ENCODE peak calls at places on chromosomes 12 and 14, in eight cellular contexts. B is heart left ventricle, J is choroid plexus epithelial cell, K is cardiac muscle cell, R is fibroblast of mammary gland, E is GM06990, O is BJ, T is GM12865. G is an unnamed sample.

GRCh38 chr14:103693514-103693913 is 21.7 kb downstream of the XRCC3 start:
- DNase-seq in T (no peak), J (no peak), K (no peak), R (no peak), B (no peak), O (no peak), E (no peak), G (no peak)

GRCh38 chr12:95118138-95118787 is 44.8 kb upstream of the NR2C1 start:
- DNase-seq in E (no peak), J (peak), T (no peak), R (peak), B (no peak), K (peak), O (peak), G (no peak)

GRCh38 chr12:124764451-124764850 is 99.2 kb downstream of the SCARB1 start:
- DNase-seq in T (peak), O (no peak), K (peak), B (no peak), E (no peak), J (peak), R (peak), G (peak)

GRCh38 chr14:34472706-34473279 is 10.8 kb upstream of the SPTSSA start:
- DNase-seq in T (no peak), O (no peak), K (no peak), J (no peak), E (no peak), B (no peak), R (no peak), G (no peak)

GRCh38 chr12:15690320-15690719 is 98.9 kb downstream of the EPS8 start:
- DNase-seq in B (no peak), R (no peak), T (no peak), J (no peak), O (no peak), K (no peak), E (no peak), G (no peak)

GRCh38 chr14:63952933-63953437 is 100.2 kb downstream of the SYNE2 start:
- DNase-seq in O (no peak), E (no peak), R (peak), B (no peak), T (no peak), K (peak), J (no peak), G (no peak)

GRCh38 chr12:113479578-113480335 is 8.1 kb upstream of the LHX5 start:
- DNase-seq in E (no peak), R (peak), O (no peak), T (peak), B (peak), K (peak), J (peak), G (no peak)

GRCh38 chr12:1912580-1913376 is 5.7 kb downstream of the CACNA2D4 start:
- DNase-seq in R (no peak), O (no peak), B (no peak), T (no peak), K (no peak), E (no peak), J (no peak), G (no peak)

GRCh38 chr14:97977711-97978261 is 1180.6 kb downstream of the VRK1 start:
- DNase-seq in O (no peak), R (peak), E (peak), B (peak), T (no peak), K (peak), J (no peak), G (peak)

GRCh38 chr12:54173066-54173726 is 15.6 kb downstream of the SMUG1 start:
- DNase-seq in E (peak), B (no peak), T (no peak), O (no peak), J (peak), K (peak), R (peak), G (peak)

GRCh38 chr12:122747224-122748175 is 5.1 kb upstream of the DENR start:
- DNase-seq in O (no peak), R (no peak), T (no peak), E (no peak), J (no peak), K (no peak), B (no peak), G (no peak)

GRCh38 chr14:104087505-104087904 is 2.0 kb downstream of the ASPG start:
- DNase-seq in E (no peak), B (no peak), R (no peak), J (no peak), O (no peak), K (no peak), T (no peak), G (peak)

GRCh38 chr12:131121705-131122405 is 168.1 kb downstream of the ADGRD1 start:
- DNase-seq in K (no peak), T (no peak), B (no peak), J (no peak), E (no peak), O (no peak), R (no peak), G (no peak)

GRCh38 chr12:42023733-42024494 is 120.8 kb downstream of the GXYLT1 start:
- DNase-seq in J (peak), T (peak), B (peak), O (no peak), E (peak), K (peak), R (peak), G (peak)

GRCh38 chr14:34449819-34450541 is 12.1 kb downstream of the SPTSSA start:
- DNase-seq in T (no peak), B (no peak), K (no peak), R (no peak), O (no peak), J (no peak), E (no peak), G (no peak)

GRCh38 chr12:9148926-9149325 is 33.2 kb upstream of the A2M start:
- DNase-seq in E (no peak), O (no peak), J (no peak), B (no peak), T (no peak), R (peak), K (no peak), G (no peak)

GRCh38 chr12:109566424-109566823 is 6.9 kb downstream of the MMAB start:
- DNase-seq in J (no peak), B (no peak), O (no peak), R (no peak), K (no peak), T (no peak), E (no peak), G (no peak)

GRCh38 chr14:55705651-55706340 is 125.8 kb downstream of the KTN1 start:
- DNase-seq in R (no peak), J (no peak), O (no peak), B (no peak), E (no peak), K (no peak), T (no peak), G (no peak)

GRCh38 chr12:58920102-58920955 is at the start of gene LRIG3:
- DNase-seq in B (peak), J (peak), T (peak), K (peak), E (peak), R (peak), O (no peak), G (peak)

GRCh38 chr12:53791735-53792326 is 40.1 kb upstream of the CISTR start:
- DNase-seq in B (no peak), T (peak), K (no peak), E (no peak), R (peak), J (no peak), O (no peak), G (peak)

GRCh38 chr14:64764641-64765520 is 60.7 kb downstream of the PLEKHG3 start:
- DNase-seq in B (peak), O (no peak), J (peak), E (peak), R (peak), K (peak), T (peak), G (peak)

GRCh38 chr14:68043752-68044151 is 224.2 kb downstream of the RAD51B start:
- DNase-seq in K (no peak), J (no peak), B (no peak), R (no peak), T (no peak), E (no peak), O (no peak), G (no peak)

GRCh38 chr12:113092478-113093408 is 36.2 kb downstream of the DTX1 start:
- DNase-seq in K (peak), R (no peak), T (peak), J (peak), O (no peak), E (no peak), B (no peak), G (no peak)

GRCh38 chr12:51533799-51534198 is 57.2 kb upstream of the SCN8A start:
- DNase-seq in R (peak), B (no peak), T (no peak), K (peak), E (no peak), O (no peak), J (peak), G (no peak)

GRCh38 chr14:35631071-35631805 is 97.3 kb downstream of the INSM2 start:
- DNase-seq in R (no peak), K (no peak), B (no peak), J (peak), O (no peak), E (no peak), T (no peak), G (no peak)

GRCh38 chr12:77667101-77667500 is 163.6 kb upstream of the NAV3 start:
- DNase-seq in K (no peak), O (no peak), J (peak), B (no peak), E (no peak), T (no peak), R (peak), G (no peak)

GRCh38 chr14:88005978-88006851 is 1.3 kb downstream of the GPR65 start:
- DNase-seq in E (peak), K (no peak), R (peak), T (peak), J (no peak), B (no peak), O (no peak), G (no peak)

GRCh38 chr12:103924761-103925641 is 5.2 kb upstream of the HSP90B1 start:
- DNase-seq in O (peak), B (no peak), T (peak), R (peak), E (peak), J (peak), K (peak), G (peak)

GRCh38 chr12:103929909-103930786 is at the start of gene HSP90B1:
- DNase-seq in R (peak), E (peak), K (peak), T (peak), B (peak), J (peak), O (peak), G (peak)

GRCh38 chr12:103929051-103929908 is 930 bp upstream of the HSP90B1 start:
- DNase-seq in E (peak), B (peak), J (peak), O (no peak), T (peak), K (peak), R (peak), G (peak)

GRCh38 chr12:103930787-103931536 is 752 bp downstream of the HSP90B1 start:
- DNase-seq in E (peak), R (peak), B (peak), T (peak), K (peak), O (no peak), J (peak), G (peak)

DNA sequence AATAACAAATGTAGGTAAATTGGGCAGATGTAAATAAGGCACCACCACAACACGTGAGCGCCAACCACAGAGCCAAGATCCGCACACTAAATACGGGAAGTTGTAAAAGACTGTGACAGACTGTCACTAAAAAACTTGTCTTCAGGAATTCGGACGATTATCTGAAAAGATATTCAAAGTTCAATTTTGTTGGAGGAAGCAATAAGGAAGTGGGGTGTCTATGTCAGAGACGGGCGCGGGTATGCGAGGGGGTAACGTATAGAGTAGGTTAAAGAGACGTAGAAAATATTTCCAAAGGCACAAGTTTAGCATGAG is 1.5 kb upstream of the HSP90B1 start:
- DNase-seq in E (peak), J (no peak), O (no peak), K (no peak), B (no peak), R (no peak), T (peak), G (no peak)
- TF ChIP-seq CTCF in E (no peak), J (no peak), O (no peak), K (no peak), B (no peak), R (no peak), T (no peak), G (no peak)

GRCh38 chr12:43551971-43552559 is at the start of gene ADAMTS20:
- DNase-seq in E (no peak), J (peak), B (no peak), K (peak), T (no peak), O (no peak), R (no peak), G (peak)
- H3K4me3 ChIP-seq in E (no peak), J (peak), B (peak), K (peak), T (no peak), O (peak), R (peak), G (peak)

DNA sequence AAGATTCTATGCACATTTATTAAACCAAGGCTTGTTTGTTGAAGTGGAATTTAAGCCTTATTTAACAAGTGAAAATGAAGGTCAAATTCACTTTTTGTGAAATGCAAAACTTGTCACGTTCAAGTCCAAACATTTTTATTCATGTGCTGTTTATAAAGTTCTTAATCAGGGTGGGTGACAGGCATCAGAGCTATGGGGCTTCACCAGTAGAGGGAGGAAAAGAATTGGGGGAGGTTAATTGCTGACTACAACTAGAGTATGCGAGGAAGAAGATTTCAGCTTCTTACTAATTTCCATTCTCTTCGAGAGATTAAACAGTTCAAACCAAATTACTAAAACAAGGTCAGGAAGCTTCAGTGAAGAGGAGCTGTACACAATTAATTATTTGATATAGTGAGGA is 9.7 kb downstream of the MOK start:
- DNase-seq in K (peak), J (peak), T (no peak), R (peak), B (no peak), E (no peak), O (no peak), G (no peak)
- TF ChIP-seq CTCF in K (peak), J (peak), T (no peak), R (peak), B (peak), E (no peak), O (peak), G (peak)

DNA sequence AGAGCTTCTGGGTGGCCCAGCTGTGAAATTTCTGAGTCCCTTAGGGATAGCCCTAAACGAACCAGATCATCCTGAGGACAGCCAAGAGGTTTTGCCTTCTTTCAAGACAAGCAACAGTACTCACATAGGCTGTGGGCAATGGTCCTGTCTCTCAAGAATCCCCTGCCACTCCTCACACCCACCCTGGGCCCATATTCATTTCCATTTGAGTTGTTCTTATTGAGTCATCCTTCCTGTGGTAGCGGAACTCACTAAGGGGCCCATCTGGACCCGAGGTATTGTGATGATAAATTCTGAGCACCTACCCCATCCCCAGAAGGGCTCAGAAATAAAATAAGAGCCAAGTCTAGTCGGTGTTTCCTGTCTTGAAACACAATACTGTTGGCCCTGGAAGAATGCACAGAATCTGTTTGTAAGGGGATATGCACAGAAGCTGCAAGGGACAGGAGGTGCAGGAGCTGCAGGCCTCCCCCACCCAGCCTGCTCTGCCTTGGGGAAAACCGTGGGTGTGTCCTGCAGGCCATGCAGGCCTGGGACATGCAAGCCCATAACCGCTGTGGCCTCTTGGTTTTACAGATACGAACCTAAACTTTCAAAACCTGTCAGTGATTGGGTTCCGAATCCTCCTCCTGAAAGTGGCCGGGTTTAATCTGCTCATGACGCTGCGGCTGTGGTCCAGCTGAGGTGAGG is 38.9 kb downstream of the DAD1 start:
- DNase-seq in O (no peak), J (peak), K (peak), B (no peak), E (peak), R (no peak), T (peak), G (no peak)
- H3K4me3 ChIP-seq in O (no peak), J (no peak), K (no peak), B (no peak), E (no peak), R (no peak), T (peak), G (no peak)

G was measured in BE2C.